ENCODE peak calls at places on chromosomes 7 and 10, in six cellular contexts. X is stimulated activated CD4-positive, alpha-beta T cell treated with anti-CD3 and anti-CD28 coated beads, Interleukin-12 subunit alpha, Interleukin-12 subunit beta, amount 100 ng/mL, for 4 hours; D is T follicular helper cell; Z is GM20000; O is neuronal stem cell; I is T-helper 1 cell. U is an unnamed sample.

GRCh38 chr7:150824379-150825177 is 24.0 kb downstream of the TMEM176A start:
- DNase-seq in X (no peak), D (no peak), Z (no peak), O (no peak), I (no peak), U (no peak)

GRCh38 chr7:311131-311680 is 21.2 kb downstream of the FOXL3 start:
- DNase-seq in X (no peak), D (no peak), Z (no peak), O (no peak), I (no peak), U (no peak)

GRCh38 chr7:79988642-79989041 is 146.0 kb upstream of the GNAI1 start:
- DNase-seq in X (no peak), D (no peak), Z (no peak), O (no peak), I (no peak), U (no peak)

GRCh38 chr10:18429335-18429734 is 222.1 kb downstream of the NSUN6 start:
- DNase-seq in X (no peak), D (no peak), Z (no peak), O (no peak), I (no peak), U (no peak)

GRCh38 chr10:124180947-124181549 is 87.7 kb upstream of the CHST15 start:
- DNase-seq in X (no peak), D (no peak), Z (no peak), O (no peak), I (no peak), U (no peak)

GRCh38 chr7:26345837-26346236 is 54.2 kb downstream of the SNX10 start:
- DNase-seq in X (no peak), D (no peak), Z (no peak), O (no peak), I (no peak), U (no peak)

GRCh38 chr7:90256778-90257177 is 11.8 kb downstream of the CFAP69 start:
- DNase-seq in X (no peak), D (no peak), Z (no peak), O (no peak), I (no peak), U (no peak)

GRCh38 chr7:33511735-33512134 is 382.4 kb downstream of the BBS9 start:
- DNase-seq in X (no peak), D (no peak), Z (no peak), O (no peak), I (no peak), U (peak; percentile 30)

GRCh38 chr7:134676743-134677142 is 30.1 kb downstream of the BPGM start:
- DNase-seq in X (no peak), D (no peak), Z (no peak), O (no peak), I (no peak), U (no peak)

GRCh38 chr7:22565315-22565811 is 65.4 kb upstream of the STEAP1B start:
- DNase-seq in X (no peak), D (no peak), Z (peak; percentile 29), O (no peak), I (no peak), U (no peak)

GRCh38 chr7:152851326-152851725 is 91.8 kb downstream of the ACTR3B start:
- DNase-seq in X (no peak), D (no peak), Z (no peak), O (no peak), I (no peak), U (no peak)

GRCh38 chr10:110864662-110865140 is 7.0 kb upstream of the PDCD4 start:
- DNase-seq in X (no peak), D (peak; percentile 49), Z (peak; percentile 59), O (no peak), I (no peak), U (no peak)

GRCh38 chr10:7406712-7407333 is 4.0 kb downstream of the SFMBT2 start:
- DNase-seq in X (no peak), D (no peak), Z (no peak), O (no peak), I (no peak), U (no peak)

GRCh38 chr10:104035107-104035816 is 50.4 kb downstream of the COL17A1 start:
- DNase-seq in X (no peak), D (no peak), Z (no peak), O (no peak), I (no peak), U (no peak)

GRCh38 chr10:27679996-27680395 is 65.6 kb downstream of the MKX start:
- DNase-seq in X (no peak), D (no peak), Z (no peak), O (no peak), I (no peak), U (no peak)

GRCh38 chr10:79608505-79609375 is 2.0 kb upstream of the SFTPA1 start:
- DNase-seq in X (peak; percentile 22), D (no peak), Z (peak; percentile 35), O (peak; percentile 3), I (no peak), U (no peak)

GRCh38 chr7:17963281-17963680 is 23.0 kb upstream of the SNX13 start:
- DNase-seq in X (no peak), D (no peak), Z (no peak), O (no peak), I (no peak), U (no peak)

GRCh38 chr7:43625453-43625852 is 42.5 kb downstream of the STK17A start:
- DNase-seq in X (no peak), D (no peak), Z (no peak), O (no peak), I (no peak), U (no peak)

GRCh38 chr7:28267012-28267411 is 86.4 kb upstream of the JAZF1 start:
- DNase-seq in X (no peak), D (no peak), Z (no peak), O (no peak), I (no peak), U (no peak)

GRCh38 chr10:89540550-89540949 is 5.2 kb upstream of the SLC16A12 start:
- DNase-seq in X (no peak), D (no peak), Z (no peak), O (no peak), I (no peak), U (no peak)

GRCh38 chr10:80260295-80261243 is 28.9 kb downstream of the MAT1A start:
- DNase-seq in X (peak; percentile 10), D (no peak), Z (peak; percentile 54), O (peak; percentile 50), I (no peak), U (no peak)

GRCh38 chr10:89369142-89370105 is 8.4 kb upstream of the IFIT1B start:
- DNase-seq in X (no peak), D (no peak), Z (peak; percentile 46), O (no peak), I (no peak), U (no peak)

GRCh38 chr10:112240441-112240840 is 42.8 kb upstream of the TECTB start:
- DNase-seq in X (no peak), D (no peak), Z (no peak), O (no peak), I (no peak), U (no peak)

GRCh38 chr7:100867040-100867795 is at the start of gene TRIP6:
- DNase-seq in X (peak; percentile 69), D (no peak), Z (peak; percentile 89), O (peak; percentile 83), I (no peak), U (no peak)

GRCh38 chr7:23022831-23023230 is 8.9 kb upstream of the HYCC1 start:
- DNase-seq in X (no peak), D (no peak), Z (no peak), O (no peak), I (no peak), U (no peak)